ENCODE peak calls at places on chromosomes 4 and X, in nine cellular contexts. T is cardiac muscle cell; N is A549; K is tibial nerve; G is ascending aorta; X is hepatocyte; D is fibroblast of pulmonary artery; J is WTC11; U is CD4-positive, alpha-beta T cell. L is an unnamed sample.

GRCh38 chr4:100061835-100062234 is 111.8 kb upstream of the H2AZ1 start:
- DNase-seq in T (peak), N (no peak), K (no peak), X (no peak), G (no peak), U (no peak), D (peak), J (no peak), L (no peak)

GRCh38 chrX:1102786-1103185 is 109.7 kb downstream of the CRLF2 start:
- DNase-seq in N (no peak), D (no peak), J (no peak), U (no peak), G (peak), X (no peak), T (no peak), K (no peak), L (no peak)

GRCh38 chrX:149198980-149199732 is 305.9 kb downstream of the IDS start:
- DNase-seq in N (no peak), G (no peak), U (no peak), K (no peak), J (no peak), X (no peak), D (no peak), T (no peak), L (no peak)

GRCh38 chrX:132373610-132374009 is 115.2 kb downstream of the MBNL3 start:
- DNase-seq in J (no peak), D (no peak), U (no peak), T (no peak), K (no peak), X (no peak), N (no peak), G (no peak), L (no peak)

GRCh38 chrX:10011261-10011931 is 44.2 kb downstream of the CLDN34 start:
- DNase-seq in G (no peak), J (no peak), U (no peak), D (peak), X (no peak), T (peak), N (no peak), K (no peak), L (no peak)

GRCh38 chr4:107220976-107221375 is 184.9 kb upstream of the DKK2 start:
- DNase-seq in G (no peak), J (no peak), X (no peak), D (peak), N (no peak), U (no peak), K (no peak), T (peak), L (no peak)

GRCh38 chr4:168487821-168488162 is 7.5 kb upstream of the DDX60L start:
- DNase-seq in X (no peak), G (no peak), D (no peak), J (no peak), K (no peak), N (no peak), U (no peak), T (no peak), L (no peak)

GRCh38 chr4:187444061-187444460 is 551.5 kb upstream of the ZFP42 start:
- DNase-seq in G (no peak), N (no peak), K (no peak), T (no peak), J (no peak), X (no peak), D (no peak), U (no peak), L (no peak)

GRCh38 chr4:165006457-165006856 is 25.3 kb upstream of the TRIM60 start:
- DNase-seq in U (no peak), K (no peak), X (no peak), J (no peak), T (no peak), G (no peak), D (no peak), N (no peak), L (no peak)

GRCh38 chr4:52751349-52751911 is at the start of gene ERVMER34-1:
- DNase-seq in G (no peak), X (peak), K (no peak), D (peak), U (no peak), T (peak), N (peak), J (peak), L (peak)

GRCh38 chr4:3623106-3623505 is 90.9 kb upstream of the LRPAP1 start:
- DNase-seq in G (no peak), X (no peak), D (no peak), T (no peak), J (no peak), K (no peak), N (no peak), U (no peak), L (no peak)

GRCh38 chrX:46554942-46555341 is 9.7 kb upstream of the ZNF674 start:
- DNase-seq in G (no peak), T (peak), K (no peak), J (no peak), U (no peak), X (no peak), N (peak), D (peak), L (no peak)
- TF ChIP-seq CTCF in G (no peak), T (peak), K (no peak), J (no peak), U (peak), X (peak), N (peak), D (peak), L (peak)

GRCh38 chrX:145532176-145532780 is 285.0 kb downstream of the SPANXN1 start:
- DNase-seq in J (no peak), D (no peak), T (no peak), N (no peak), X (no peak), G (no peak), K (no peak), U (no peak), L (no peak)
- TF ChIP-seq CTCF in J (no peak), D (no peak), T (no peak), N (no peak), X (no peak), G (no peak), K (no peak), U (no peak), L (no peak)

DNA sequence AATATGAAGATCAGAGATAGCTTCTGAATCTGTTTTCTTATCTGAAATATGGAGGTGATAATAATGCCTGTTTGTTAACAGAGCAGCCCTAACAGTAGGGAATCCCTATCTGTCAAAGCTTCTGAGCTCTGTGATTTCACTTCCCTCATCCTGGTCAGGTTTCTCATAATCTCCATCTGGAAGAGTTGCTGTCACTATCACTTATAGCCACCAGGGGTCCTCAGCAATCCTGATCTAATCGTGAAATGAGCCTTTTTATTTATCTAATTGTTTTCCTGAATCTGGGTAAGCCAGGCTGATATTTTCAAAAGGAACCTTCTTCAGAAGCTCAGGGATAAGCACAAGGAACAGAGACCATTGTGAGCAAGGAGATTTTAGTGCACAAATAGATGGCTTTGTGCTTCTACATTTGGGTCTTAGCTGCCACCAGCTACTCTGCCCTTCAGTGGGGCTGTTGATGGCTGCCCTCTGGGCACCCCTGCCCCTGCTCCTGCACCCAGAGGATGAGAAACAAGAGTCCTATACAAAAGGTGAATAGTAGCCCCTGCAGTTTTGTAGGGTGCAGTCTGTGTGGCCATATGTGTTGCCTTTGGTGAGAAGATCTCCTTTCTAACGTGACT is 196.4 kb upstream of the RADX start:
- DNase-seq in G (no peak), D (peak), N (peak), J (peak), U (no peak), K (no peak), T (peak), X (peak), L (no peak)
- TF ChIP-seq CTCF in G (no peak), D (peak), N (peak), J (peak), U (peak), K (peak), T (peak), X (peak), L (peak)

DNA sequence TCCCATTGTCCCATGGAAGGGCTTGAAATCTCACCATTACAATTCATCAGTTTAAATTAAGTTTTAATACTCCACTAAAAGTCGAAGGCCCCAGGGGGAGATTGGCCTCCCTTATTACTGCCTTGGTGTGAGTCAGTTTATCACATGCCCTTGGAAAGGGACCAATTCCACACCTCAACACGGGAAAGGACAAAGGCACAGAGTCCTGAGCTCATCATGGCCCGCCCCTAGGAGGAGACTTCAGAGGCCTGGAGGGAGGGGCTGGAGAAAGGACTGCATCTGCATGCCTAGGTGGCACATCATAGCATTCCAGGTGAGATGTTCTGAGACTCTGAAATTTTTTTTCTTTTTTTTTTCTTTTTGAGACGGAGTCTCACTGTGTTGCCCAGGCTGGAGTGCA is 2.8 kb upstream of the SEL1L3 start:
- DNase-seq in U (no peak), G (no peak), N (peak), J (peak), D (peak), X (peak), K (no peak), T (peak), L (no peak)
- TF ChIP-seq CTCF in U (no peak), G (no peak), N (no peak), J (no peak), D (no peak), X (no peak), K (no peak), T (no peak), L (no peak)

DNA sequence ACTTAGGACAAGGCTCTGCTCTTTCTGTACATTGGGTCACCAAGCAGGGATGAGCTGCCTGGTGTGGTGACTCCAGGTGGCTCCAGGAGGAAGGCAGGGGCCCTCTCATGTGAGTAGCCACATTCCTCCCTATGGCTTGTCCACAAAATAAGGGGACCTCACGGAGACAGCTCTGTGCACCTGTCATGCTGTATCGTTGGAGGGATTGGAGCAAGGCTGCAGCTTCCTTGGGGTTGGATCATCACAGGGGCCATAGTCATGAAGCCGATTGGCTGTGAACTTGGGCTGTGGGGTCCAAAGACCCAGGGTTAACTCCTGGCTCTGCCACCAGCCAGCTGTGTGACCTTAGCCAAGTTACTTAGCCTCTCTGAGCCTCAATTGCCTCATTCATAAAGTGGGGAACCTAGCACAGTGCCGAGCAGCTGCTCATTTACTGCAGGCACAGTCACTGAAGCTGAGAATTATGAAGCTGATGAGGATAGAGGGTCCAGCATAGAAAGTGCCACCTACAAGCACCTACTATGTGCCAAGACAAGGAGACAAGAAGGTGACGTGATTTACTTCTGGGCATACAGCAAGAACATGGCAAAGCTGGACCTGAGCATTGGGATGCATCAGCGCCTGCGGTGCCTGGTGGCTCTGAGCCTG is 11.8 kb upstream of the KIAA0232 start:
- DNase-seq in K (no peak), X (no peak), J (no peak), U (no peak), G (no peak), D (no peak), N (no peak), T (no peak), L (no peak)
- TF ChIP-seq CTCF in K (no peak), X (no peak), J (no peak), U (no peak), G (no peak), D (no peak), N (no peak), T (no peak), L (no peak)

GRCh38 chr4:41362647-41363383 is 106.1 kb downstream of the UCHL1 start:
- DNase-seq in D (no peak), J (peak), T (no peak), G (no peak), U (no peak), K (no peak), N (no peak), X (no peak), L (no peak)

GRCh38 chr4:41363384-41363981 is 106.8 kb downstream of the UCHL1 start:
- DNase-seq in T (peak), K (no peak), N (peak), J (no peak), U (no peak), G (peak), X (no peak), D (peak), L (peak)

GRCh38 chr4:41366911-41367517 is 110.3 kb downstream of the UCHL1 start:
- DNase-seq in N (no peak), T (no peak), K (no peak), G (no peak), X (no peak), D (no peak), J (no peak), U (no peak), L (no peak)

GRCh38 chr4:41364871-41365270 is 108.1 kb downstream of the UCHL1 start:
- DNase-seq in U (no peak), N (no peak), D (no peak), T (no peak), J (no peak), G (no peak), K (no peak), X (no peak), L (no peak)

DNA sequence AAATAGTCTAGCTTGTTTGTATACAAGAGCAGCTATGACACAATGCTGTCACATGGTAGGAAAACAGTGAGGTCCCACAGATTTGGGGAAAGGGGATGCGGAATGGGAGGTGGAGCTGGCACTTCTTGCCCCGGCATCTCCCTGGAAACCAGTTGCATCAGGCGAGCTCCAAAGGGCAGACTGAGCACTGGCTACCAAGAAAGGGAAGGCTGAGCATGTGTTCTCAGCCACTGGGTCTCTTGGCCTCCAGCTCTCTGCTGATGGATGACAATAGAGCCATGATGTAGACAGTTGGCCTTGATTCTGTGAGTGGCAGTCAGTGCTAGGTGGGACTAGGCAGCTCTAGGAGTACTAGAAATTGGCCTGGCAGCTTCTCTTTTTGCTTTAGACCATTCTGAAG is 109.0 kb downstream of the UCHL1 start:
- DNase-seq in N (no peak), X (no peak), G (no peak), D (no peak), K (no peak), J (peak), U (no peak), T (no peak), L (no peak)
- TF ChIP-seq CTCF in N (no peak), X (no peak), G (no peak), D (no peak), K (no peak), J (no peak), U (no peak), T (no peak), L (no peak)

L was measured in left ventricle myocardium inferior.